ENCODE peak calls at places on chromosomes 11 and 22, in ten cellular contexts. W is activated CD4-positive, alpha-beta T cell treated with anti-CD3 and anti-CD28 coated beads, Interleukin-2, amount 10 ng/mL, durations not matched to agents 7 days and 5 days; V is germinal center; Y is stimulated activated CD4-positive, alpha-beta T cell treated with anti-CD3 and anti-CD28 coated beads, Interleukin-15, amount 100 ng/mL, for 48 hours; T is activated naive CD8-positive, alpha-beta T cell treated with anti-CD3 and anti-CD28 coated beads, Interleukin-2, amount 50 U/mL, for 24 hours; G is CD8-positive, alpha-beta T cell; H is astrocyte of the hippocampus; C is AG04450; Z is T follicular helper cell; N is ACHN. B is an unnamed sample.

GRCh38 chr22:37193629-37194191 is 5.7 kb upstream of the C1QTNF6 start:
- DNase-seq in W (peak; percentile 43), V (no peak), Y (no peak), T (peak; percentile 65), G (no peak), H (no peak), C (no peak), Z (no peak), N (no peak), B (no peak)

GRCh38 chr22:40597541-40598453 is 38.7 kb downstream of the MRTFA start:
- DNase-seq in W (no peak), V (peak; percentile 48), Y (no peak), T (no peak), G (no peak), H (peak; percentile 40), C (no peak), Z (no peak), N (no peak), B (no peak)

GRCh38 chr22:29940526-29940925 is 57.6 kb downstream of the MTMR3 start:
- DNase-seq in W (no peak), V (no peak), Y (no peak), T (no peak), G (no peak), H (no peak), C (no peak), Z (no peak), N (no peak), B (no peak)

GRCh38 chr11:87878373-87878779 is 296.9 kb downstream of the RAB38 start:
- DNase-seq in W (peak; percentile 6), V (no peak), Y (no peak), T (no peak), G (no peak), H (peak; percentile 65), C (peak; percentile 16), Z (no peak), N (peak; percentile 45), B (peak; percentile 8)

GRCh38 chr22:32591620-32592019 is 117.0 kb downstream of the FBXO7 start:
- DNase-seq in W (no peak), V (no peak), Y (no peak), T (no peak), G (no peak), H (peak; percentile 64), C (no peak), Z (no peak), N (no peak), B (no peak)

GRCh38 chr11:61004037-61004641 is 32.7 kb downstream of the CD6 start:
- DNase-seq in W (peak; percentile 49), V (no peak), Y (no peak), T (no peak), G (no peak), H (peak; percentile 88), C (no peak), Z (peak; percentile 53), N (no peak), B (no peak)

GRCh38 chr11:78562398-78562797 is 12.3 kb downstream of the NARS2 start:
- DNase-seq in W (no peak), V (no peak), Y (no peak), T (no peak), G (no peak), H (peak; percentile 65), C (no peak), Z (no peak), N (peak; percentile 62), B (no peak)

GRCh38 chr11:66277475-66278391 is at the start of gene CNIH2:
- DNase-seq in W (peak; percentile 36), V (peak; percentile 59), Y (no peak), T (peak; percentile 47), G (peak; percentile 32), H (peak; percentile 68), C (no peak), Z (no peak), N (peak; percentile 15), B (no peak)

GRCh38 chr22:32515074-32515473 is 40.5 kb downstream of the FBXO7 start:
- DNase-seq in W (no peak), V (no peak), Y (no peak), T (no peak), G (no peak), H (no peak), C (no peak), Z (no peak), N (no peak), B (no peak)

GRCh38 chr11:99098751-99099150 is 78.0 kb downstream of the CNTN5 start:
- DNase-seq in W (no peak), V (no peak), Y (no peak), T (no peak), G (no peak), H (no peak), C (no peak), Z (no peak), N (no peak), B (no peak)

GRCh38 chr11:117037279-117037951 is 60.8 kb downstream of the SIK3 start:
- DNase-seq in W (no peak), V (no peak), Y (no peak), T (no peak), G (no peak), H (no peak), C (no peak), Z (no peak), N (no peak), B (no peak)

GRCh38 chr11:45457649-45458048 is 171.5 kb upstream of the SYT13 start:
- DNase-seq in W (no peak), V (no peak), Y (no peak), T (no peak), G (no peak), H (peak; percentile 38), C (peak; percentile 33), Z (no peak), N (no peak), B (no peak)

GRCh38 chr11:102276302-102277182 is 40.7 kb upstream of the BIRC3 start:
- DNase-seq in W (no peak), V (no peak), Y (no peak), T (no peak), G (no peak), H (peak; percentile 78), C (no peak), Z (no peak), N (no peak), B (no peak)

GRCh38 chr11:117492578-117493251 is 165.1 kb downstream of the CEP164 start:
- DNase-seq in W (no peak), V (no peak), Y (no peak), T (no peak), G (no peak), H (no peak), C (no peak), Z (no peak), N (no peak), B (no peak)

GRCh38 chr11:124868322-124869274 is 3.4 kb downstream of the ROBO3 start:
- DNase-seq in W (no peak), V (no peak), Y (no peak), T (no peak), G (no peak), H (no peak), C (no peak), Z (no peak), N (no peak), B (no peak)

GRCh38 chr11:83194284-83195175 is 1.0 kb downstream of the ANKRD42 start:
- DNase-seq in W (peak; percentile 74), V (peak; percentile 69), Y (peak; percentile 35), T (peak; percentile 64), G (peak; percentile 41), H (peak; percentile 74), C (no peak), Z (peak; percentile 46), N (peak; percentile 61), B (peak; percentile 11)

GRCh38 chr11:22927793-22928192 is 67.5 kb upstream of the CCDC179 start:
- DNase-seq in W (no peak), V (no peak), Y (no peak), T (no peak), G (no peak), H (no peak), C (no peak), Z (no peak), N (no peak), B (no peak)

GRCh38 chr11:112320668-112321067 is 60.0 kb upstream of the PLET1 start:
- DNase-seq in W (no peak), V (no peak), Y (no peak), T (no peak), G (no peak), H (peak; percentile 93), C (peak; percentile 66), Z (no peak), N (no peak), B (no peak)

GRCh38 chr11:34564807-34565241 is 51.2 kb upstream of the ELF5 start:
- DNase-seq in W (no peak), V (no peak), Y (no peak), T (no peak), G (no peak), H (peak; percentile 21), C (no peak), Z (no peak), N (no peak), B (no peak)

GRCh38 chr11:1829039-1829820 is 5.6 kb upstream of the SYT8 start:
- DNase-seq in W (no peak), V (no peak), Y (no peak), T (no peak), G (no peak), H (peak; percentile 94), C (no peak), Z (no peak), N (peak; percentile 78), B (no peak)

GRCh38 chr11:127059286-127060200 is 59.0 kb upstream of the KIRREL3 start:
- DNase-seq in W (no peak), V (no peak), Y (no peak), T (no peak), G (no peak), H (no peak), C (no peak), Z (no peak), N (no peak), B (no peak)

GRCh38 chr11:106422585-106422984 is 345.1 kb downstream of the AASDHPPT start:
- DNase-seq in W (no peak), V (no peak), Y (no peak), T (no peak), G (no peak), H (no peak), C (no peak), Z (no peak), N (no peak), B (no peak)

GRCh38 chr11:108122166-108122628 is 830 bp downstream of the ACAT1 start:
- DNase-seq in W (no peak), V (no peak), Y (no peak), T (no peak), G (no peak), H (peak; percentile 34), C (no peak), Z (no peak), N (no peak), B (no peak)